ENCODE peak calls at places on chromosomes 1 and 21, in four cellular contexts. W, A, V and Z are unnamed samples. For H3K4me1 and H3K27me3, the result is how much of the 10 kb centered on the place peaks cover.

GRCh38 chr1:53643061-53643880 is 95.7 kb downstream of the GLIS1 start:
- DNase-seq in W (peak), A (no peak), V (no peak), Z (no peak)

GRCh38 chr1:209537336-209538114 is 46.0 kb upstream of the CAMK1G start:
- DNase-seq in W (no peak), A (no peak), V (no peak), Z (no peak)

GRCh38 chr1:106924360-106924759 is 132.1 kb upstream of the PRMT6 start:
- DNase-seq in W (no peak), A (no peak), V (no peak), Z (no peak)

GRCh38 chr1:86259390-86259789 is 102.8 kb upstream of the COL24A1 start:
- DNase-seq in W (no peak), A (no peak), V (no peak), Z (peak)

GRCh38 chr1:58062635-58063034 is 483.9 kb downstream of the OMA1 start:
- DNase-seq in W (no peak), A (no peak), V (no peak), Z (peak)

GRCh38 chr1:232859216-232859615 is 54.0 kb downstream of the MAP10 start:
- DNase-seq in W (no peak), A (no peak), V (no peak), Z (no peak)

GRCh38 chr1:203742446-203742845 is 22.5 kb upstream of the LAX1 start:
- DNase-seq in W (no peak), A (no peak), V (no peak), Z (peak)

GRCh38 chr1:14996133-14997050 is 157.2 kb upstream of the TMEM51 start:
- DNase-seq in W (peak), A (peak), V (no peak), Z (no peak)

GRCh38 chr1:92476071-92476607 is 10.6 kb downstream of the GFI1 start:
- DNase-seq in W (no peak), A (no peak), V (no peak), Z (peak)

GRCh38 chr21:44793269-44794030 is 8.2 kb downstream of the UBE2G2 start:
- DNase-seq in W (no peak), A (peak), V (no peak), Z (peak)

GRCh38 chr1:103859721-103860120 is 110.0 kb downstream of the AMY1C start:
- DNase-seq in W (no peak), A (no peak), V (no peak), Z (no peak)

GRCh38 chr1:114286179-114286578 is 132.5 kb upstream of the SYT6 start:
- DNase-seq in W (no peak), A (no peak), V (no peak), Z (peak)

GRCh38 chr1:211092955-211093354 is 41.0 kb downstream of the KCNH1 start:
- DNase-seq in W (no peak), A (no peak), V (no peak), Z (no peak)

GRCh38 chr1:78101514-78101913 is 55.7 kb downstream of the GIPC2 start:
- DNase-seq in W (peak), A (peak), V (peak), Z (peak)

GRCh38 chr1:62271932-62272728 is 47.1 kb downstream of the KANK4 start:
- DNase-seq in W (no peak), A (no peak), V (no peak), Z (no peak)

GRCh38 chr1:145942891-145943290 is 14.9 kb downstream of the LIX1L start:
- DNase-seq in W (no peak), A (no peak), V (no peak), Z (no peak)

GRCh38 chr1:199084293-199084692 is 445.5 kb downstream of the PTPRC start:
- DNase-seq in W (no peak), A (no peak), V (no peak), Z (no peak)

GRCh38 chr1:44571712-44572571 is 102.3 kb downstream of the TMEM53 start:
- DNase-seq in W (no peak), A (no peak), V (no peak), Z (no peak)

GRCh38 chr1:18907021-18907913 is 4.9 kb upstream of the ALDH4A1 start:
- DNase-seq in W (peak), A (peak), V (no peak), Z (peak)

GRCh38 chr1:225813250-225813964 is 3.5 kb downstream of the EPHX1 start:
- DNase-seq in W (peak), A (peak), V (no peak), Z (no peak)

GRCh38 chr1:26021647-26022403 is at the start of gene EXTL1:
- DNase-seq in W (no peak), A (no peak), V (no peak), Z (no peak)

GRCh38 chr1:215720121-215720520 is 153.0 kb downstream of the KCTD3 start:
- DNase-seq in W (no peak), A (no peak), V (no peak), Z (no peak)

GRCh38 chr1:65002156-65002507 is 35.8 kb upstream of the JAK1 start:
- DNase-seq in W (no peak), A (no peak), V (no peak), Z (no peak)

GRCh38 chr1:201310986-201311355 is 27.7 kb downstream of the PKP1 start:
- DNase-seq in W (no peak), A (peak), V (no peak), Z (peak)

GRCh38 chr1:144101397-144102050 is 129.7 kb upstream of the FAM72C start:
- DNase-seq in W (peak), A (peak), V (peak), Z (peak)

GRCh38 chr1:31932491-31933316 is 5.5 kb downstream of the PTP4A2 start:
- DNase-seq in W (no peak), A (no peak), V (no peak), Z (no peak)

GRCh38 chr1:22674410-22674749 is 21.3 kb downstream of the C1QB start:
- DNase-seq in W (no peak), A (no peak), V (no peak), Z (no peak)

GRCh38 chr1:168783831-168784230 is 54.8 kb upstream of the DPT start:
- DNase-seq in W (peak), A (no peak), V (no peak), Z (no peak)

GRCh38 chr1:68181165-68181556 is 51.2 kb downstream of the WLS start:
- DNase-seq in W (no peak), A (no peak), V (no peak), Z (no peak)

GRCh38 chr1:20185834-20186782 is at the start of the genes PLA2G2C and UBXN10:
- DNase-seq in W (no peak), A (peak), V (no peak), Z (no peak)

GRCh38 chr1:222105393-222105737 is 363.5 kb upstream of the DUSP10 start:
- DNase-seq in W (no peak), A (peak), V (no peak), Z (no peak)

GRCh38 chr1:239247299-239247698 is 139.1 kb upstream of the CHRM3 start:
- DNase-seq in W (no peak), A (no peak), V (no peak), Z (no peak)

GRCh38 chr1:111197598-111198289 is 2.7 kb downstream of the DENND2D start:
- DNase-seq in W (no peak), A (no peak), V (no peak), Z (no peak)

GRCh38 chr1:14913475-14914155 is 239.9 kb upstream of the TMEM51 start:
- DNase-seq in W (no peak), A (no peak), V (no peak), Z (peak)

GRCh38 chr1:107899655-107900054 is 65.3 kb downstream of the VAV3 start:
- DNase-seq in W (no peak), A (no peak), V (no peak), Z (peak)

GRCh38 chr1:226362891-226363447 is 44.9 kb downstream of the PARP1 start:
- DNase-seq in W (no peak), A (no peak), V (no peak), Z (no peak)

GRCh38 chr1:167617100-167617949 is 12.7 kb upstream of the RCSD1 start:
- DNase-seq in W (peak), A (no peak), V (no peak), Z (peak)

GRCh38 chr1:5619469-5619868 is 372.8 kb downstream of the NPHP4 start:
- DNase-seq in W (no peak), A (no peak), V (no peak), Z (no peak)
- H3K4me1 ChIP-seq in W (under half), A (under half), V (under half), Z (under half)

DNA sequence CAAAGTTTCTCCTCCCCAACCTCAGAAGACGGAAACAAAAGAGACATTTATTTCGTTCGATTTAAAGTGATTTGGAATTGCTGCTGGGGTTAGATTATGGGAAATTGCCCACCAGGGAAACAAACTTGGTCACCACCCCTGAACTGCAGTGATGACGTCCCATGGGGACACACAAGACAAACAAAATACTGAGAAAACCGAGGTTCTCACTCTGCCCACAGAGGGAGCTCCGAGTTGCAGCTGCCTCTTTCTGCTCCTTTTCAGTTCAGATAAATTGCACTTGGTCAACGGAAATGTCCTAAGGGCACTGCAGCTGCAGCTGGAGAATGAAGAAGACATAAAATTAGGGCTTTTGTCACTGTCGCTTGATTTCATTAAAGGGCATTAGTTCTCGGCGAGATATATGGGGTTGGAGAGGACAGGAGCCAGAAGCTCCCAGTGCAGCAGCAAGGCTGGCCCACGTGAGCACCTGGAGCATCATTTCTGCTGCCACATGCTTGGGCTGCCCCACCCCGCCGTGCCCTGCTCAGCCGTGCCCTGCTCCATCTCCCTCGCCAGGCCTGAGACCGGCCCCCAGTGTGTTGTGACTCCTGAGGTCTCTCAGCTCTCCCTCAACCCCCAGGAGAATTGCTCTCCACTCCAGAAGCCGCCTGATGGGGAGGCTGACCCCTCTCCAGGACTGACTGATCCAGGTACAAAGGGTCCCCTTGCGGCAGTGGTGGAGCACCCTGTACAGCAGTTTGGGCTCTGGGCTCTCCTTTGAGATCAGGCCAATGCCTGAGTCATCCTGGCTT is 231.7 kb upstream of the AJAP1 start:
- DNase-seq in W (no peak), A (no peak), V (no peak), Z (no peak)
- TF ChIP-seq CTCF in W (no peak), A (no peak), V (no peak), Z (no peak)

GRCh38 chr1:234609528-234610042 is 393 bp downstream of the IRF2BP2 start:
- DNase-seq in W (no peak), A (no peak), V (no peak), Z (no peak)
- H3K27me3 ChIP-seq in W (under half), A (under half), V (under half), Z (under half)

GRCh38 chr1:153536618-153537375 is 1.0 kb upstream of the S100A6 start:
- DNase-seq in W (peak), A (peak), V (no peak), Z (no peak)

GRCh38 chr1:153537376-153537730 is 1.6 kb upstream of the S100A6 start:
- DNase-seq in W (no peak), A (no peak), V (no peak), Z (no peak)

GRCh38 chr1:153534226-153534932 is 1.4 kb downstream of the S100A6 start:
- DNase-seq in W (peak), A (no peak), V (no peak), Z (no peak)

GRCh38 chr1:153534933-153535663 is 693 bp downstream of the S100A6 start:
- DNase-seq in W (peak), A (peak), V (peak), Z (peak)

DNA sequence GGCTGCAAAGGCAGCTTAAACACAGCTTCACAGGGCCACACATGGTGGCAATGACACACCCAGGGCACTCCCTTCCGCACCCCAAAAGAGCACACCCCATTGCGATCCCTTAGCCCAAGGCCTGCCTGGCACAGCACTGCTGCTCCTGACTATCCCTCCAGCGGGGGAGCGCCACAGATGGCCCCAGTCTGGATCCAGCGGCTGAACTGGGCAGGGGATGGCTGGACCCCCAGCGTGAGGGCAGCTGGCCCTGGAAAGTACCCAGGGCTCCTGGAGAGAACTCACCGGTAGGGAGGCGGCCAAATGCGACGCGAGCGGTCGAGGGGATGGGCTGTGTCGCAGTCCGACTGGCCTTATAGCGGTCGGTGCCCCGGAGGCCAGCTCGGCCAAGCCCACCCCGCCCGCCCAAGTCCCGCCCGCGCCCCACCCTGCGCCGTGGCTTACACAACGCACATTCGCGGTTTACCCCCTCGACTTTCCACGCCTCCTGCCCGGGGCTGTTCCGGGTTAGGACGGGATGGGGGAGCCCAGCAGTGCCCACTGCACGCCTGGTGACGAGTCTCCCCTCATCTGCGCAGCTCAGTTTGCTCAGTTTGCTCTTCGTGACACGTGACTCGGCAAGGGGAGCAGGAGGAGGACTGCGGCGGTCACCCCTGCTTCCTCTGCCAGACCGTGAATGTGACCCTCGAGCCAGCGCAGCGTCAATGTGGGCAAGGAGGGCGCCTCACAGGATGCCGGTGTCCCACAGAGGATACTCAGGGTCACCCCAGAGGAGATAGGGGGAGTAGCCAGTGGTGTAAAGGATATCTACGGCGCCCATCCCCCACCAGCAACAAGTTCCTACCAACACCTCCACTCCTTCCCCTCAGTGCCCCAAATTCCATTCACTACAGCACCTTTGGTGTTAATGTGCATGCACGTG is at the start of gene S100A6:
- DNase-seq in W (peak), A (peak), V (peak), Z (peak)
- H3K4me1 ChIP-seq in W (half or more), A (half or more), V (under half), Z (under half)

GRCh38 chr1:27499142-27499541 is 9.2 kb upstream of the WASF2 start:
- DNase-seq in W (no peak), A (no peak), V (no peak), Z (no peak)

GRCh38 chr1:27491748-27492700 is 2.1 kb upstream of the WASF2 start:
- DNase-seq in W (peak), A (no peak), V (no peak), Z (no peak)

DNA sequence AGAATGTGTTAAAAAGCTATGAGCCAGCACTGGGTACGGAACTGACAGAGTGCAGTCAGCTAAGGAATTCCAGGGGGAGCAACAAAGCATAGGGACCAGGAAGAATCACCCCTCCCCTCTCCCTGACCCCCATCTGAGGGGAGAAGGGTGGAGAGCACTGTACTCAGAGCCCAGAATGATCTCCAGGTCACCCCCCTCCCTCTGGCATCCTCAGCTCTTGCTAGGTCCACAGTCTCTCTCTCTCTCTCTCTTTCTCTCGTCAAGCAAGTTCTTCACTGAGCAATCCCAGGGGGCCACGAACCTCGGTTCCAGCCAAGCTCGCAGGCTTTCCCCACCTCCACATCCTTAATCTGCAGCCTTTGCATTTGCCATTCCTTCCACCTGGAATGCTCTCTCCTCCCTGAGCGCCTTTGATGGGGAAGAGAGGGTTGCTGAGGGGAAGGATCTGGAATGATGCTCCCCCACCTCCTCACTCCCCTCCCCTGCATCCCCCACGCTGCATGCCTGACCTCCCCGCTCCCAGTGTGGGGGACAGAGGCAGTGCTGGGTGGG is 6.7 kb upstream of the WASF2 start:
- DNase-seq in W (no peak), A (no peak), V (no peak), Z (no peak)
- TF ChIP-seq CTCF in W (peak), A (no peak), V (peak), Z (peak)

GRCh38 chr21:34924194-34924593 is 124.9 kb downstream of the RUNX1 start:
- DNase-seq in W (no peak), A (no peak), V (no peak), Z (no peak)
- H3K27me3 ChIP-seq in W (under half), A (under half), V (under half), Z (under half)